ENCODE peak calls at places on chromosomes 12 and 14, in four cellular contexts. L is pancreas, A is colonic mucosa, W is astrocyte of the cerebellum. K is an unnamed sample.

GRCh38 chr12:94427520-94428381 is 31.9 kb downstream of the CEP83 start:
- DNase-seq in L (peak; percentile 19), A (peak; percentile 41), W (peak; percentile 85), K (peak; percentile 68)

GRCh38 chr12:18684430-18684829 is 53.4 kb downstream of the PLCZ1 start:
- DNase-seq in L (no peak), A (no peak), W (no peak), K (no peak)

GRCh38 chr12:118783703-118784102 is 197.6 kb upstream of the SRRM4 start:
- DNase-seq in L (no peak), A (no peak), W (no peak), K (no peak)

GRCh38 chr12:96194901-96195844 is 998 bp downstream of the ELK3 start:
- DNase-seq in L (peak; percentile 36), A (peak; percentile 66), W (peak; percentile 84), K (peak; percentile 84)

GRCh38 chr12:115155665-115156645 is 472.0 kb upstream of the TBX3 start:
- DNase-seq in L (no peak), A (no peak), W (peak; percentile 88), K (no peak)

GRCh38 chr12:53972152-53972702 is 699 bp upstream of the HOXC11 start:
- DNase-seq in L (no peak), A (no peak), W (no peak), K (no peak)

GRCh38 chr12:121611306-121611705 is 15.0 kb upstream of the ORAI1 start:
- DNase-seq in L (peak; percentile 27), A (no peak), W (no peak), K (no peak)

GRCh38 chr14:32313977-32314376 is 15.1 kb upstream of the AKAP6 start:
- DNase-seq in L (no peak), A (no peak), W (no peak), K (no peak)

GRCh38 chr14:68554231-68554630 is 238.6 kb downstream of the ZFP36L1 start:
- DNase-seq in L (no peak), A (no peak), W (no peak), K (no peak)

GRCh38 chr12:106299193-106299794 is 3.2 kb upstream of the TCP11L2 start:
- DNase-seq in L (no peak), A (no peak), W (no peak), K (no peak)

GRCh38 chr12:122349078-122349477 is 73.4 kb downstream of the CLIP1 start:
- DNase-seq in L (no peak), A (no peak), W (no peak), K (no peak)

GRCh38 chr12:27840229-27840999 is 60.4 kb upstream of the MANSC4 start:
- DNase-seq in L (no peak), A (no peak), W (no peak), K (no peak)

GRCh38 chr12:460301-461230 is 827 bp downstream of the B4GALNT3 start:
- DNase-seq in L (peak; percentile 32), A (peak; percentile 38), W (no peak), K (no peak)

GRCh38 chr12:79933580-79934264 is 1.2 kb downstream of the PPP1R12A start:
- DNase-seq in L (no peak), A (peak; percentile 32), W (no peak), K (no peak)

GRCh38 chr14:90168425-90169105 is 87.8 kb upstream of the PSMC1 start:
- DNase-seq in L (no peak), A (no peak), W (no peak), K (no peak)

GRCh38 chr14:68340262-68340661 is 452.6 kb downstream of the ZFP36L1 start:
- DNase-seq in L (no peak), A (no peak), W (no peak), K (no peak)

GRCh38 chr12:131067993-131068942 is 114.6 kb downstream of the ADGRD1 start:
- DNase-seq in L (no peak), A (no peak), W (no peak), K (no peak)

GRCh38 chr14:23406244-23406643 is 1.8 kb downstream of the MYH6 start:
- DNase-seq in L (no peak), A (no peak), W (no peak), K (no peak)

GRCh38 chr12:22083167-22083566 is 37.1 kb downstream of the CMAS start:
- DNase-seq in L (no peak), A (no peak), W (peak; percentile 46), K (no peak)

GRCh38 chr14:91402278-91403068 is 15.1 kb downstream of the CCDC88C start:
- DNase-seq in L (peak; percentile 61), A (peak; percentile 84), W (no peak), K (no peak)

GRCh38 chr14:91405241-91405721 is 12.3 kb downstream of the CCDC88C start:
- DNase-seq in L (peak; percentile 39), A (no peak), W (no peak), K (no peak)

GRCh38 chr14:91400696-91401095 is 16.9 kb downstream of the CCDC88C start:
- DNase-seq in L (no peak), A (no peak), W (peak; percentile 26), K (no peak)

GRCh38 chr14:91401751-91402150 is 15.9 kb downstream of the CCDC88C start:
- DNase-seq in L (no peak), A (no peak), W (no peak), K (no peak)

GRCh38 chr14:91403069-91403600 is 14.5 kb downstream of the CCDC88C start:
- DNase-seq in L (no peak), A (no peak), W (no peak), K (no peak)
- H3K4me3 ChIP-seq in L (no peak overlapping the region), A (no peak overlapping the region), W (no peak overlapping the region), K (no peak overlapping the region)

DNA sequence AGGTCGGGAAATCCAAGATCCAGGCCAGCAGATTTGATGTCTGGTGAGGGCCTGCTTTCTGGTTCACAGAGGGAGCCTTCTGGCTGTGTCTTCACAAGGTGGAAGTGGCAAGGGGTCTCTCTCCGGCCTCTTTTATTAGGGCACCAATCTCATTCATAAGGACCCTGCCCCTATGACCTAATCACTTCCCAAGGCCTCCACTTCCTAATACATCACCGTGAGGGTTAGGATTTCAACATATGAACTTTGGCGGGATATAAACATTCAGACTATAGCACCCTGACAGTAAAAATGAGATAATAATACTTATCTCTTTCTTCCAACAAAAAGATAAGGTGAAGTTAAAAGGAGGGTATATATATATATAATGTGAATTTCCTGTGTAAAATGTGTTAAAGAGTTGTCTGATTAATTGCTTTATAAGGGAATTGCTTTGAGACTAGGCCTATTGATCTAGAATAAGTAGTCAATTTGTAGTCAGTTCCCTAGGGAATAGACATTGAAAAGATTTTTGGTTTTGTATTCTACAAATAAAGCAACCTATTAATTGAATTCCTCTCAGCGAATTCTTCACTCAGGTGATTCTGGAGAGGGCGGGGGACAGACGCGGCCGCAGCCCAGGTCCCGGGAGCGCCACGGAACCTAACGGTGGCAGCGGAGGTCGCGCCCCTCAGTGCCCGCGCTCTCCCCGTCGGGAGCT is 516 bp upstream of the LGALS3 start:
- DNase-seq in L (no peak), A (peak; percentile 26), W (no peak), K (no peak)
- H3K4me3 ChIP-seq in L (peak overlapping the region; percentile 58), A (peak overlapping the region; percentile 60), W (peak overlapping the region; percentile 73), K (peak overlapping the region; percentile 47)

GRCh38 chr12:88756153-88756552 is 175.9 kb upstream of the KITLG start:
- DNase-seq in L (no peak), A (no peak), W (no peak), K (no peak)
- H3K4me3 ChIP-seq in L (no peak overlapping the region), A (no peak overlapping the region), W (no peak overlapping the region), K (no peak overlapping the region)

GRCh38 chr14:105005929-105006830 is 14.7 kb downstream of the CDCA4 start:
- DNase-seq in L (no peak), A (no peak), W (no peak), K (no peak)
- H3K4me3 ChIP-seq in L (no peak overlapping the region), A (no peak overlapping the region), W (no peak overlapping the region), K (no peak overlapping the region)

GRCh38 chr12:45049912-45050318 is 984 bp downstream of the DBX2 start:
- DNase-seq in L (no peak), A (no peak), W (no peak), K (no peak)
- H3K4me3 ChIP-seq in L (no peak overlapping the region), A (no peak overlapping the region), W (no peak overlapping the region), K (peak overlapping the region; percentile 65)

DNA sequence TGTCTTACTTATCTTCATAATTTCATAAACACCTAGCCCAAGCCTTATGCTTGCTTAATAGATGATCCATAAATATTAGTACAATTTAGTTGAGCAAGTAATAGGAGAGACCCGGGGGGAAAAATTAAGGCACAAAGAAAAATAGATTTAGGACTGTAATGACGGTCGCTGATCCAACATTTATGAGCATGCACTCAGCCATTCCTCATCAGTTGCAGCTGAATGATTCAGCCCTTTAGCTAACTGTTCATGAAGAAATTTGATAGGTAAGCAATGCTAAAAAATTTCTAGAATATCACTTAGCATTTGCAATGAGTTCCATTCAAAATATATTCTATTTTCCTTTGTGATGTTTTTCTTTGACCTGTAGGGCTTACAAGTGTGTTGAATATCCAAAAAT is 163.2 kb downstream of the PTPRO start:
- DNase-seq in L (no peak), A (no peak), W (no peak), K (no peak)
- H3K4me3 ChIP-seq in L (no peak overlapping the region), A (no peak overlapping the region), W (no peak overlapping the region), K (no peak overlapping the region)

GRCh38 chr12:49548481-49548821 is 9.6 kb downstream of the KCNH3 start:
- DNase-seq in L (no peak), A (no peak), W (no peak), K (no peak)
- H3K4me3 ChIP-seq in L (no peak overlapping the region), A (peak overlapping the region; percentile 1), W (peak overlapping the region; percentile 20), K (no peak overlapping the region)

GRCh38 chr12:57725851-57726150 is 12.7 kb downstream of the AGAP2 start:
- DNase-seq in L (no peak), A (no peak), W (no peak), K (no peak)
- H3K4me3 ChIP-seq in L (no peak overlapping the region), A (peak overlapping the region; percentile 48), W (peak overlapping the region; percentile 72), K (no peak overlapping the region)

GRCh38 chr14:46499521-46499920 is 152.1 kb downstream of the RPL10L start:
- DNase-seq in L (no peak), A (no peak), W (no peak), K (no peak)
- H3K4me3 ChIP-seq in L (no peak overlapping the region), A (no peak overlapping the region), W (no peak overlapping the region), K (no peak overlapping the region)

DNA sequence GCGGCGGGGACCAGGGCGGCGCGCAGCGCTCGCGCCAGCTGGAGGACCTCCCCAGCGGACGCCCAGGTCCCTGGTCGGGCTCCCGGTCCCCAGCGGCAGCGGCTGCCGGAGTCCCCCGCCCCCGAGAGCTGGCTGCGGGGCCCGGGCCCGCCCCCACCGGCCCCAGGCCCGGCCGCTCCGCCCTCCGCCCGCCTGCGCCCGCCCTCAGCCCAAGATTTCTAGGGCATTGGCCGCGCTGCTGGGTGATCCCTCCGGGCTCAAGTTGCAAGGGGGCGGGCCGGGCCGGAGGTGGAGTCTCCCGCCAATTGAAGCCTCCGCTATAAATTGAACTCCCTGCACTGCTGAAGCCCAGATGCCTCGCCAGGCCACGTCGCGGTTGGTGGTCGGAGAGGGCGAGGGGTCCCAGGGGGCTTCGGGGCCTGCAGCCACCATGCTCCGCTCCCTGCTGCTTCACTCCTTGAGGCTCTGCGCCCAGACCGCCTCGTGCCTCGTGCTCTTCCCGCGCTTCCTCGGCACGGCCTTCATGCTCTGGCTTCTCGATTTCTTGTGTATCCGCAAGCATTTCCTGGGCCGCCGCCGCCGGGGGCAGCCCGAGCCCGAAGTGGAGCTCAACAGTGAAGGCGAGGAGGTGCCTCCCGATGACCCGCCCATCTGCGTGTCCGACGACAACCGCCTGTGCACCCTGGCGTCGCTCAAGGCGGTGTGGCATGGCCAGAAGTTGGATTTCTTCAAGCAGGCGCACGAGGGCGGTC is at the start of gene DIO3:
- DNase-seq in L (peak; percentile 47), A (peak; percentile 59), W (no peak), K (no peak)
- H3K4me3 ChIP-seq in L (no peak within 1 kb of the TSS), A (no peak within 1 kb of the TSS), W (no peak within 1 kb of the TSS), K (no peak within 1 kb of the TSS)

K was measured in retinal pigment epithelial cell.